ENCODE peak calls at places on chromosomes 7 and 10, in nine cellular contexts. A, C, Z, G, H, S, R, E and K are unnamed samples.

GRCh38 chr7:1242601-1243289 is 10.1 kb downstream of the UNCX start:
- DNase-seq in G (no peak), E (no peak), R (no peak), H (peak; percentile 63), A (no peak), C (no peak), Z (no peak), S (no peak), K (no peak)

GRCh38 chr7:101031082-101031481 is 11.2 kb downstream of the MUC17 start:
- DNase-seq in E (no peak), G (peak; percentile 8), R (no peak), A (no peak), Z (no peak), C (peak; percentile 14), S (no peak), H (peak; percentile 74), K (no peak)

GRCh38 chr7:117839507-117839906 is 33.7 kb downstream of the CTTNBP2 start:
- DNase-seq in S (no peak), E (no peak), H (no peak), G (no peak), A (no peak), C (no peak), Z (no peak), R (no peak), K (no peak)

GRCh38 chr10:108783897-108784296 is 1139.4 kb downstream of the XPNPEP1 start:
- DNase-seq in S (peak; percentile 16), C (no peak), Z (no peak), G (peak; percentile 1), A (no peak), R (peak; percentile 52), E (peak; percentile 36), H (peak; percentile 84), K (peak; percentile 27)

GRCh38 chr10:131070856-131071255 is 240.7 kb downstream of the TCERG1L start:
- DNase-seq in Z (no peak), A (no peak), C (no peak), H (no peak), S (no peak), G (no peak), E (no peak), R (no peak), K (no peak)

GRCh38 chr10:129467346-129468119 is 492 bp downstream of the MGMT start:
- DNase-seq in C (peak; percentile 28), Z (no peak), E (peak; percentile 4), G (no peak), R (no peak), H (peak; percentile 6), A (no peak), S (no peak), K (no peak)

GRCh38 chr10:96500519-96500918 is 13.2 kb downstream of the TLL2 start:
- DNase-seq in G (no peak), R (no peak), H (peak; percentile 13), E (no peak), C (no peak), Z (no peak), A (no peak), S (no peak), K (no peak)

GRCh38 chr7:26477381-26477780 is 185.7 kb downstream of the SNX10 start:
- DNase-seq in C (no peak), Z (no peak), S (no peak), G (no peak), H (no peak), A (no peak), R (no peak), E (no peak), K (no peak)

GRCh38 chr7:132577206-132578049 is 1.2 kb upstream of the PLXNA4 start:
- DNase-seq in E (peak; percentile 16), S (peak; percentile 19), R (no peak), C (peak; percentile 5), G (peak; percentile 75), Z (peak; percentile 88), H (peak; percentile 84), A (no peak), K (peak; percentile 79)

GRCh38 chr10:110150981-110151380 is 56.4 kb upstream of the MXI1 start:
- DNase-seq in S (no peak), A (no peak), G (no peak), Z (no peak), R (no peak), E (no peak), H (no peak), C (no peak), K (no peak)

GRCh38 chr10:52879181-52879607 is 106.6 kb upstream of the MBL2 start:
- DNase-seq in G (no peak), S (no peak), R (no peak), H (no peak), A (no peak), Z (no peak), C (peak; percentile 12), E (peak; percentile 5), K (no peak)

GRCh38 chr10:12657489-12657888 is 308.1 kb downstream of the CAMK1D start:
- DNase-seq in A (no peak), C (no peak), H (no peak), S (no peak), R (no peak), Z (no peak), E (no peak), G (no peak), K (no peak)

GRCh38 chr10:119248681-119249080 is 41.3 kb downstream of the GRK5 start:
- DNase-seq in E (no peak), R (no peak), G (no peak), Z (no peak), S (no peak), H (no peak), A (no peak), C (no peak), K (no peak)

GRCh38 chr10:42933454-42934340 is 143.2 kb upstream of the RET start:
- DNase-seq in C (peak; percentile 8), A (peak; percentile 42), E (peak; percentile 19), R (no peak), H (peak; percentile 69), S (peak; percentile 4), Z (no peak), G (peak; percentile 69), K (no peak)

GRCh38 chr7:110375068-110375467 is 715.9 kb upstream of the LRRN3 start:
- DNase-seq in H (no peak), Z (no peak), R (no peak), S (no peak), G (no peak), C (no peak), E (no peak), A (no peak), K (no peak)

GRCh38 chr7:44769381-44770209 is 20.9 kb downstream of the ZMIZ2 start:
- DNase-seq in G (no peak), R (peak; percentile 39), C (no peak), S (no peak), E (peak; percentile 47), H (peak; percentile 27), Z (no peak), A (no peak), K (peak; percentile 16)

GRCh38 chr10:80471715-80472233 is 17.7 kb downstream of the TSPAN14 start:
- DNase-seq in Z (no peak), C (peak; percentile 95), S (peak; percentile 63), A (no peak), R (no peak), G (no peak), H (no peak), E (no peak), K (no peak)

GRCh38 chr10:117543245-117543998 is 876 bp downstream of the EMX2 start:
- DNase-seq in Z (peak; percentile 78), G (peak; percentile 49), H (peak; percentile 72), A (no peak), E (no peak), S (peak; percentile 39), R (no peak), C (no peak), K (peak; percentile 54)

GRCh38 chr10:63206997-63207952 is 74.1 kb downstream of the NRBF2 start:
- DNase-seq in A (no peak), R (no peak), G (peak; percentile 22), H (no peak), S (no peak), E (peak; percentile 94), Z (no peak), C (peak; percentile 3), K (no peak)